ENCODE peak calls at places on chromosomes 5 and 9, in ten cellular contexts. S is activated CD4-positive, alpha-beta T cell treated with anti-CD3 and anti-CD28 coated beads for 1 hour; K is activated effector memory CD4-positive, alpha-beta T cell treated with Interleukin-2 at 50 U/mL for 16 hours; P is ELF-1; A is M059J; R is nephron progenitor cell; X is heart left ventricle; D is NCI-H524; J is GM10248; W is endothelial cell. B is an unnamed sample.

GRCh38 chr9:126745574-126746411 is 59.0 kb upstream of the ZBTB43 start:
- DNase-seq in S (no peak), K (no peak), P (no peak), A (no peak), R (no peak), X (no peak), D (no peak), J (no peak), W (no peak), B (no peak)

GRCh38 chr5:92704590-92704989 is 876.4 kb downstream of the NR2F1-AS1 start:
- DNase-seq in S (no peak), K (no peak), P (no peak), A (peak), R (no peak), X (no peak), D (no peak), J (no peak), W (no peak), B (no peak)

GRCh38 chr5:22249209-22249608 is 603.9 kb downstream of the CDH12 start:
- DNase-seq in S (no peak), K (no peak), P (no peak), A (no peak), R (no peak), X (no peak), D (no peak), J (no peak), W (no peak), B (no peak)

GRCh38 chr5:93658044-93658443 is 75.0 kb downstream of the NR2F1 start:
- DNase-seq in S (no peak), K (no peak), P (no peak), A (peak), R (no peak), X (no peak), D (no peak), J (no peak), W (no peak), B (peak)

GRCh38 chr5:178116406-178116885 is 3.1 kb downstream of the N4BP3 start:
- DNase-seq in S (peak), K (peak), P (peak), A (no peak), R (no peak), X (peak), D (no peak), J (peak), W (no peak), B (no peak)

GRCh38 chr9:113621309-113621791 is 157.8 kb downstream of the RGS3 start:
- DNase-seq in S (no peak), K (no peak), P (peak), A (peak), R (peak), X (peak), D (no peak), J (no peak), W (peak), B (peak)

GRCh38 chr5:149399775-149400174 is 20.7 kb upstream of the IL17B start:
- DNase-seq in S (no peak), K (no peak), P (no peak), A (no peak), R (no peak), X (no peak), D (no peak), J (no peak), W (no peak), B (no peak)

GRCh38 chr9:83521017-83521810 is 17.0 kb downstream of the FRMD3 start:
- DNase-seq in S (no peak), K (no peak), P (no peak), A (peak), R (no peak), X (no peak), D (no peak), J (no peak), W (no peak), B (no peak)

GRCh38 chr9:15205632-15206243 is 101.3 kb downstream of the TTC39B start:
- DNase-seq in S (no peak), K (no peak), P (no peak), A (no peak), R (no peak), X (no peak), D (no peak), J (no peak), W (no peak), B (no peak)

GRCh38 chr9:134218230-134218629 is 53.9 kb upstream of the RNU6ATAC start:
- DNase-seq in S (no peak), K (no peak), P (no peak), A (no peak), R (no peak), X (peak), D (no peak), J (no peak), W (no peak), B (no peak)

GRCh38 chr5:1268666-1269065 is 26.2 kb downstream of the TERT start:
- DNase-seq in S (no peak), K (peak), P (no peak), A (no peak), R (no peak), X (no peak), D (no peak), J (no peak), W (no peak), B (no peak)

GRCh38 chr9:1768561-1768960 is 246.6 kb upstream of the SMARCA2 start:
- DNase-seq in S (no peak), K (no peak), P (no peak), A (no peak), R (no peak), X (no peak), D (no peak), J (no peak), W (no peak), B (no peak)

GRCh38 chr5:39584921-39585320 is 160.1 kb upstream of the DAB2 start:
- DNase-seq in S (no peak), K (no peak), P (no peak), A (peak), R (no peak), X (no peak), D (no peak), J (no peak), W (no peak), B (peak)

GRCh38 chr5:9440517-9440916 is 105.4 kb downstream of the SEMA5A start:
- DNase-seq in S (no peak), K (no peak), P (no peak), A (peak), R (no peak), X (no peak), D (no peak), J (no peak), W (no peak), B (peak)

GRCh38 chr5:150648294-150649107 is 8.0 kb downstream of the SYNPO start:
- DNase-seq in S (no peak), K (no peak), P (no peak), A (no peak), R (no peak), X (peak), D (no peak), J (no peak), W (no peak), B (no peak)

GRCh38 chr5:15737882-15738677 is 238.1 kb downstream of the FBXL7 start:
- DNase-seq in S (no peak), K (no peak), P (no peak), A (no peak), R (no peak), X (no peak), D (no peak), J (no peak), W (no peak), B (no peak)

GRCh38 chr9:113940077-113940476 is 64.0 kb downstream of the ZNF618 start:
- DNase-seq in S (no peak), K (no peak), P (no peak), A (peak), R (no peak), X (no peak), D (no peak), J (no peak), W (no peak), B (no peak)

GRCh38 chr5:60700347-60700815 is 415 bp upstream of the DEPDC1B start:
- DNase-seq in S (no peak), K (no peak), P (no peak), A (peak), R (no peak), X (no peak), D (peak), J (peak), W (no peak), B (peak)

GRCh38 chr5:128101676-128102075 is 18.1 kb downstream of the SLC12A2 start:
- DNase-seq in S (no peak), K (no peak), P (no peak), A (no peak), R (no peak), X (no peak), D (peak), J (no peak), W (no peak), B (no peak)

GRCh38 chr9:79687131-79687447 is 115.3 kb downstream of the TLE4 start:
- DNase-seq in S (no peak), K (no peak), P (no peak), A (peak), R (no peak), X (no peak), D (no peak), J (no peak), W (no peak), B (no peak)